ENCODE peak calls at places on chromosomes 13 and 19, in nine cellular contexts. One of them, this sample, is unnamed.

GRCh38 chr13:44989941-44990340 is 603 bp downstream of the GPALPP1 start:
- DNase-seq in pulmonary artery endothelial cell: no peak
- DNase-seq in EL: no peak
- DNase-seq in CD8-positive, alpha-beta memory T cell: no peak
- DNase-seq in mucosa of descending colon: peak
- DNase-seq in substantia nigra: no peak
- DNase-seq in MV-4-11: no peak
- DNase-seq in mesendoderm: peak
- DNase-seq in B cell: no peak
- DNase-seq in this sample: no peak

GRCh38 chr13:37640499-37640898 is 41.9 kb upstream of the POSTN start:
- DNase-seq in pulmonary artery endothelial cell: no peak
- DNase-seq in EL: peak
- DNase-seq in CD8-positive, alpha-beta memory T cell: no peak
- DNase-seq in mucosa of descending colon: no peak
- DNase-seq in substantia nigra: no peak
- DNase-seq in MV-4-11: peak
- DNase-seq in mesendoderm: peak
- DNase-seq in B cell: no peak
- DNase-seq in this sample: no peak

GRCh38 chr19:12703056-12703455 is 6.6 kb upstream of the FBXW9 start:
- DNase-seq in pulmonary artery endothelial cell: no peak
- DNase-seq in EL: peak
- DNase-seq in CD8-positive, alpha-beta memory T cell: no peak
- DNase-seq in mucosa of descending colon: no peak
- DNase-seq in substantia nigra: no peak
- DNase-seq in MV-4-11: peak
- DNase-seq in mesendoderm: peak
- DNase-seq in B cell: no peak
- DNase-seq in this sample: no peak

GRCh38 chr13:22106058-22106457 is 435.2 kb downstream of the FGF9 start:
- DNase-seq in pulmonary artery endothelial cell: no peak
- DNase-seq in EL: no peak
- DNase-seq in CD8-positive, alpha-beta memory T cell: no peak
- DNase-seq in mucosa of descending colon: no peak
- DNase-seq in substantia nigra: no peak
- DNase-seq in MV-4-11: no peak
- DNase-seq in mesendoderm: no peak
- DNase-seq in B cell: no peak
- DNase-seq in this sample: no peak

GRCh38 chr19:11251650-11252314 is 10.5 kb downstream of the DOCK6 start:
- DNase-seq in pulmonary artery endothelial cell: no peak
- DNase-seq in EL: no peak
- DNase-seq in CD8-positive, alpha-beta memory T cell: no peak
- DNase-seq in mucosa of descending colon: no peak
- DNase-seq in substantia nigra: no peak
- DNase-seq in MV-4-11: no peak
- DNase-seq in mesendoderm: peak
- DNase-seq in B cell: no peak
- DNase-seq in this sample: no peak

GRCh38 chr13:109644069-109644750 is 142.2 kb downstream of the IRS2 start:
- DNase-seq in pulmonary artery endothelial cell: no peak
- DNase-seq in EL: no peak
- DNase-seq in CD8-positive, alpha-beta memory T cell: no peak
- DNase-seq in mucosa of descending colon: no peak
- DNase-seq in substantia nigra: no peak
- DNase-seq in MV-4-11: no peak
- DNase-seq in mesendoderm: no peak
- DNase-seq in B cell: no peak
- DNase-seq in this sample: no peak

GRCh38 chr13:23858586-23858985 is 30.6 kb downstream of the MIPEP start:
- DNase-seq in pulmonary artery endothelial cell: peak
- DNase-seq in EL: no peak
- DNase-seq in CD8-positive, alpha-beta memory T cell: no peak
- DNase-seq in mucosa of descending colon: no peak
- DNase-seq in substantia nigra: no peak
- DNase-seq in MV-4-11: no peak
- DNase-seq in mesendoderm: no peak
- DNase-seq in B cell: no peak
- DNase-seq in this sample: no peak

GRCh38 chr19:52535831-52536800 is 8.6 kb downstream of the ZNF808 start:
- DNase-seq in pulmonary artery endothelial cell: peak
- DNase-seq in EL: peak
- DNase-seq in CD8-positive, alpha-beta memory T cell: peak
- DNase-seq in mucosa of descending colon: peak
- DNase-seq in substantia nigra: peak
- DNase-seq in MV-4-11: no peak
- DNase-seq in mesendoderm: peak
- DNase-seq in B cell: peak
- DNase-seq in this sample: peak

GRCh38 chr13:53151692-53152421 is 123.2 kb downstream of the OLFM4 start:
- DNase-seq in pulmonary artery endothelial cell: no peak
- DNase-seq in EL: peak
- DNase-seq in CD8-positive, alpha-beta memory T cell: no peak
- DNase-seq in mucosa of descending colon: peak
- DNase-seq in substantia nigra: peak
- DNase-seq in MV-4-11: peak
- DNase-seq in mesendoderm: peak
- DNase-seq in B cell: no peak
- DNase-seq in this sample: no peak

GRCh38 chr13:98089826-98090225 is 53.1 kb upstream of the FARP1 start:
- DNase-seq in pulmonary artery endothelial cell: no peak
- DNase-seq in EL: peak
- DNase-seq in CD8-positive, alpha-beta memory T cell: no peak
- DNase-seq in mucosa of descending colon: no peak
- DNase-seq in substantia nigra: no peak
- DNase-seq in MV-4-11: no peak
- DNase-seq in mesendoderm: no peak
- DNase-seq in B cell: no peak
- DNase-seq in this sample: no peak

GRCh38 chr13:27919934-27920676 is at the start of gene PDX1:
- DNase-seq in pulmonary artery endothelial cell: no peak
- DNase-seq in EL: peak
- DNase-seq in CD8-positive, alpha-beta memory T cell: no peak
- DNase-seq in mucosa of descending colon: peak
- DNase-seq in substantia nigra: no peak
- DNase-seq in MV-4-11: no peak
- DNase-seq in mesendoderm: peak
- DNase-seq in B cell: no peak
- DNase-seq in this sample: no peak

This sample was measured in T-helper 17 cell.